ENCODE peak calls at places on chromosomes 16 and 17, in six cellular contexts. T is GM12865, S is AG09309, K is stomach, L is choroid plexus epithelial cell, D is thyroid gland. Y is an unnamed sample.

GRCh38 chr17:39045948-39046679 is 78.9 kb upstream of the FBXO47 start:
- DNase-seq in S (no peak), T (no peak), K (no peak), D (no peak), L (no peak), Y (no peak)

GRCh38 chr17:81912441-81913309 is 1.5 kb upstream of the PCYT2 start:
- DNase-seq in S (no peak), K (peak; percentile 65), D (no peak), T (no peak), L (no peak), Y (no peak)

GRCh38 chr16:56203052-56203451 is 11.8 kb downstream of the GNAO1 start:
- DNase-seq in T (peak; percentile 56), D (no peak), L (peak; percentile 9), K (no peak), S (no peak), Y (peak; percentile 2)

GRCh38 chr17:33500141-33500540 is 207.0 kb upstream of the ASIC2 start:
- DNase-seq in T (peak; percentile 71), K (no peak), L (peak; percentile 11), S (no peak), D (no peak), Y (no peak)

GRCh38 chr16:12500771-12501170 is 302.9 kb downstream of the CPPED1 start:
- DNase-seq in K (peak; percentile 56), T (no peak), L (no peak), D (no peak), S (no peak), Y (no peak)

GRCh38 chr16:16150117-16150877 is 73.0 kb downstream of the ABCC6 start:
- DNase-seq in T (no peak), D (peak; percentile 96), S (no peak), K (no peak), L (peak; percentile 44), Y (peak; percentile 59)

GRCh38 chr16:13021996-13022395 is 120.6 kb downstream of the SHISA9 start:
- DNase-seq in D (peak; percentile 81), L (no peak), T (no peak), K (no peak), S (no peak), Y (peak; percentile 1)

GRCh38 chr16:62253926-62254325 is 217.7 kb upstream of the CDH8 start:
- DNase-seq in K (no peak), D (no peak), S (no peak), T (no peak), L (no peak), Y (no peak)

GRCh38 chr17:28549274-28550132 is 2.9 kb downstream of the UNC119 start:
- DNase-seq in S (no peak), L (no peak), T (peak; percentile 89), D (no peak), K (no peak), Y (no peak)

GRCh38 chr17:28760987-28761562 is 17.3 kb downstream of the TRAF4 start:
- DNase-seq in L (peak; percentile 74), D (peak; percentile 62), T (peak; percentile 25), S (peak; percentile 10), K (peak; percentile 87), Y (peak; percentile 75)

GRCh38 chr17:13813347-13814240 is 211.9 kb upstream of the HS3ST3A1 start:
- DNase-seq in D (no peak), S (no peak), L (no peak), T (no peak), K (no peak), Y (no peak)

GRCh38 chr16:19589771-19590302 is 34.3 kb downstream of the VPS35L start:
- DNase-seq in S (peak; percentile 66), K (no peak), L (peak; percentile 81), T (no peak), D (no peak), Y (peak; percentile 71)

GRCh38 chr17:77526728-77527355 is 386.1 kb downstream of the SEC14L1 start:
- DNase-seq in K (peak; percentile 7), S (no peak), D (no peak), L (no peak), T (no peak), Y (no peak)

GRCh38 chr16:49947907-49948678 is 76.9 kb upstream of the CNEP1R1 start:
- DNase-seq in S (no peak), L (no peak), D (no peak), T (no peak), K (no peak), Y (no peak)

GRCh38 chr17:13429201-13429600 is 172.5 kb downstream of the HS3ST3A1 start:
- DNase-seq in S (peak; percentile 71), T (no peak), K (no peak), L (peak; percentile 73), D (no peak), Y (peak; percentile 70)

GRCh38 chr17:43994272-43995149 is 9.9 kb upstream of the NAGS start:
- DNase-seq in D (peak; percentile 75), S (no peak), K (peak; percentile 72), T (peak; percentile 51), L (peak; percentile 67), Y (peak; percentile 58)

GRCh38 chr16:80144191-80144590 is 396.6 kb upstream of the DYNLRB2 start:
- DNase-seq in S (no peak), D (no peak), L (peak; percentile 35), T (peak; percentile 90), K (no peak), Y (peak; percentile 44)

GRCh38 chr16:80142940-80143339 is 397.9 kb upstream of the DYNLRB2 start:
- DNase-seq in D (no peak), L (no peak), K (no peak), S (no peak), T (no peak), Y (no peak)

GRCh38 chr16:80148826-80149225 is 392.0 kb upstream of the DYNLRB2 start:
- DNase-seq in D (no peak), S (no peak), L (no peak), T (no peak), K (no peak), Y (no peak)

GRCh38 chr16:80150978-80151705 is 389.7 kb upstream of the DYNLRB2 start:
- DNase-seq in L (no peak), D (no peak), S (peak; percentile 73), T (no peak), K (no peak), Y (peak; percentile 55)

DNA sequence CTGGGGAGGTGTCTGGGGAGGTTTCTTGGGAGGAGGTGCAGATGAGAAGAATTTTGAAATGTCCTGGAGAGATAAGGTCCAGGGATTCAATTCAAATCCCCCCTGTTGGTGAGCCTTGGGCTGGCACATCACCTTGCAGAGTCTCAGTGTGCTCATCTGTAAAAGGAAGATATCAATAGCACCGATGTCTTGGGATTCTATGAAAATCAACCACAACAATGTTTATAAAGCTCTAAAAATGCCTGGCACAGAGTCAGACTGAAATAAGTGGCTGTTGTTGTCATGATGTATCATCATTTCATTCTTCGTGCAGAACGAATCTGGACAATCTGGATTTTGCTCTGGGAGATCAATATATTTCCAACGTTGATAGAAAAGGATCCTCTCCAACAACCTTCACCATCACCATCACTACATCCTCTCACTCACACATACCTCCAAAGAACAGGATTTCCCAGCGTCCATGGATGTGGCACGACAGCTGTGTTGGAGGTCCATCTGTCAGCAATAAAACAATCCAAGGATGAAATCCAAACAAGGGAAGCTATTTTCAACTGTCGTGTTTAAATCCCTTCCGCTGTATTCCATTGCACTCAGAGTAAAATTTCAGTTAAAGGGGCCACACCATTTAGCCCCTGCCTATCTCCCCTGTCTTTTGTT is 393.6 kb upstream of the DYNLRB2 start:
- DNase-seq in L (no peak), T (no peak), K (no peak), D (no peak), S (peak; percentile 23), Y (no peak)
- TF ChIP-seq CTCF in L (no peak), T (no peak), K (no peak), D (no peak), S (no peak), Y (no peak)

GRCh38 chr16:31471875-31472558 is at the start of gene TGFB1I1:
- DNase-seq in K (no peak), S (no peak), L (peak; percentile 78), D (peak; percentile 29), T (no peak), Y (peak; percentile 92)

GRCh38 chr16:31471241-31471874 is 594 bp upstream of the TGFB1I1 start:
- DNase-seq in S (no peak), T (no peak), K (no peak), L (no peak), D (no peak), Y (no peak)

GRCh38 chr16:31467858-31468257 is 4.1 kb upstream of the TGFB1I1 start:
- DNase-seq in D (no peak), T (no peak), L (no peak), S (no peak), K (no peak), Y (no peak)

GRCh38 chr16:31472559-31473203 is 729 bp downstream of the TGFB1I1 start:
- DNase-seq in S (peak; percentile 70), L (peak; percentile 98), D (peak; percentile 82), K (peak; percentile 87), T (no peak), Y (peak; percentile 95)

DNA sequence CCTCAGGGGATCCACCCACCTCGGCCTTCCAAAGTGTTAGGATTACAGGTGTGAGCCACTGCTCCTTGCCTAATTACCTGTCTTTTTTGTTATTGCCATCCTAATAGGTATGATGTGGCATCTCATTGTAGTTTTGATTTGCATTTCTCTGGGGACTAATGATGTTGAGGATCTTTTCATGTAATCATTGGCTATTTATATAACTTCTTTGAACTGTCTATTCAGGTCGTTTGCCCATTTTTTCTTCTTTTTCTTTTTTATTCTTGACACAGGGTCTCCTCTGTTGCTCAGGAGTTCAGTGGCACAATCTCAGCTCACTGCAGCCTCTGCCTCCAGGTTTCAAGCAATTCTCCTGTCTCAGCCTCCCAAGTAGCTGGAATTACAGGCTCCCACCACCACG is 1.3 kb upstream of the TGFB1I1 start:
- DNase-seq in D (no peak), S (no peak), T (no peak), K (no peak), L (no peak), Y (no peak)
- H3K4me3 ChIP-seq in D (no peak overlapping the region), S (no peak overlapping the region), T (no peak overlapping the region), K (no peak overlapping the region), L (no peak overlapping the region), Y (no peak overlapping the region)

DNA sequence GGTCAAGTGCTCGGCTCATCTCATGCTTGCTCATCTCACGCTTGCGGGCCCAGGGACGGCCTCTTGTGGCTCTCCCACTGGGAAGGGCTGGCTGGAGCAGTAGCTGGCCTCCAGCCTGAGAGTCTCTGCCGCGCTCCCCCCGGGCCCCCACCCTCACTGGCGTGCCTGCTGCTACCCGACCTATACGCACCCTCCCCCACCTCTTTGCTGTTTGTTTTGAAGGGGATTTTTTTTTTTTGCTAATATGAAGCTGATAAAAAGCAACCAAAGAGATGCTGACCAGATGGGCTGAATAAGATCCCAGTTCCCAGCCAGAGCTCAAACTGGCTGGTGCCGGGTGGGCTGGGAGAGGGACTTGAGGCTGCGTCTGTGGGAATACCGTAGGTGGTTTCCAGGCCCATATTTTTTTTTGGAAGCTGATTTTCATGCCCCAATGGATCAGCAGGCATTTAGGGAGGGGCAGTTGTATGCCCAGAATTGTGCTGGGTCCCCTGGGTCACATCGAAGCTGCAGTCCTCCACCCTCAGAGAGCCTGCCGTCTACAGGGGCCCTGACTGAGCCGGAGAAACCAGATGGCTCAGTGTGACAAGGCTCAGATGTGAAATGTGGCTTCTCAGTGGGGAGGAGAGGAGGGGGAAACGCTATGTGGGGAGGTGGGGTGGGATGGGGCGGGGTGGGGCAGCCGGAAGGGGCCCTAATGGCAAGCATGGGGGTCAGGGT is 115.0 kb downstream of the RAP1GAP2 start:
- DNase-seq in S (no peak), K (no peak), L (no peak), T (no peak), D (no peak), Y (no peak)
- TF ChIP-seq CTCF in S (no peak), K (no peak), L (no peak), T (no peak), D (no peak), Y (no peak)

DNA sequence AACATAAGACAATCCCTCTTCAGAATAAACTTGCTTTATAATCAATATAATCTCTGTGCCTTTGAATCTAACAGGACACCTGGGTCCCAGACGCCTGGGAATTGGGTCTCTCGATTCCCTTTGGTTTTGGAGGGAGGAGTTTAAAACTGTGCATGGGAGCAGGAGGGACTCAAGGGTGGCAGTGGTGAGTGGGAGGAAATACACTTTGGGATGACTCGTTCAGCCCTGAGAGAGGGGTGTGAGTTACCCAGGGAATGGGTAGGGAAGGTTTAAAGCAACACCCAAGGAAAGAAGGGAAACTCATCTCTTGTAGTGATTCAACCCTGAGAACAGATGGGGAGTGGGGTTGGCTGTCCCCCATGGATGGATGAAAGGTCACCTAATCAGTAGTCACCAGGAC is 1.6 kb downstream of the RANGRF start:
- DNase-seq in D (no peak), L (no peak), S (no peak), K (no peak), T (no peak), Y (no peak)
- H3K4me3 ChIP-seq in D (no peak overlapping the region), L (no peak overlapping the region), S (no peak overlapping the region), K (no peak overlapping the region), T (no peak overlapping the region), Y (no peak overlapping the region)

Y was measured in astrocyte of the spinal cord.